ENCODE peak calls at places on chromosomes 6 and 20, in five cellular contexts. One of them, this sample, is unnamed.

GRCh38 chr6:130178692-130179091 is 44.1 kb downstream of the SAMD3 start:
- DNase-seq in adrenal gland: no peak
- DNase-seq in lower lobe of right lung: no peak
- DNase-seq in cardiac muscle cell: no peak
- DNase-seq in AG04450: peak
- DNase-seq in this sample: no peak

GRCh38 chr20:39123161-39123560 is 161.0 kb downstream of the DHX35 start:
- DNase-seq in cardiac muscle cell: no peak
- DNase-seq in AG04450: no peak
- DNase-seq in lower lobe of right lung: no peak
- DNase-seq in adrenal gland: no peak
- DNase-seq in this sample: no peak

GRCh38 chr20:6123650-6124014 is 802 bp upstream of the FERMT1 start:
- DNase-seq in adrenal gland: no peak
- DNase-seq in AG04450: no peak
- DNase-seq in cardiac muscle cell: no peak
- DNase-seq in lower lobe of right lung: no peak
- DNase-seq in this sample: no peak

GRCh38 chr20:12058201-12058600 is 140.5 kb downstream of the BTBD3 start:
- DNase-seq in AG04450: no peak
- DNase-seq in adrenal gland: no peak
- DNase-seq in lower lobe of right lung: no peak
- DNase-seq in cardiac muscle cell: no peak
- DNase-seq in this sample: no peak

GRCh38 chr6:35262596-35262995 is 3.1 kb downstream of the ZNF76 start:
- DNase-seq in adrenal gland: no peak
- DNase-seq in AG04450: no peak
- DNase-seq in lower lobe of right lung: no peak
- DNase-seq in cardiac muscle cell: no peak
- DNase-seq in this sample: no peak

GRCh38 chr20:13022401-13023170 is 13.8 kb downstream of the SPTLC3 start:
- DNase-seq in cardiac muscle cell: no peak
- DNase-seq in adrenal gland: no peak
- DNase-seq in lower lobe of right lung: no peak
- DNase-seq in AG04450: no peak
- DNase-seq in this sample: no peak

GRCh38 chr20:10708342-10709185 is 34.8 kb upstream of the JAG1 start:
- DNase-seq in cardiac muscle cell: no peak
- DNase-seq in AG04450: peak
- DNase-seq in adrenal gland: no peak
- DNase-seq in lower lobe of right lung: no peak
- DNase-seq in this sample: no peak

GRCh38 chr6:169454204-169454871 is 200.7 kb upstream of the THBS2 start:
- DNase-seq in cardiac muscle cell: no peak
- DNase-seq in lower lobe of right lung: no peak
- DNase-seq in AG04450: peak
- DNase-seq in adrenal gland: no peak
- DNase-seq in this sample: no peak

GRCh38 chr6:162258647-162259046 is 468.9 kb downstream of the PRKN start:
- DNase-seq in AG04450: no peak
- DNase-seq in adrenal gland: no peak
- DNase-seq in cardiac muscle cell: peak
- DNase-seq in lower lobe of right lung: no peak
- DNase-seq in this sample: no peak

GRCh38 chr6:151069641-151070040 is 170.1 kb upstream of the AKAP12 start:
- DNase-seq in AG04450: no peak
- DNase-seq in adrenal gland: peak
- DNase-seq in lower lobe of right lung: no peak
- DNase-seq in cardiac muscle cell: no peak
- DNase-seq in this sample: no peak

GRCh38 chr6:42104807-42105713 is 37.4 kb downstream of the C6orf132 start:
- DNase-seq in lower lobe of right lung: no peak
- DNase-seq in adrenal gland: no peak
- DNase-seq in cardiac muscle cell: no peak
- DNase-seq in AG04450: no peak
- DNase-seq in this sample: no peak

GRCh38 chr20:46357030-46357514 is 48.8 kb upstream of the CDH22 start:
- DNase-seq in lower lobe of right lung: no peak
- DNase-seq in adrenal gland: peak
- DNase-seq in cardiac muscle cell: no peak
- DNase-seq in AG04450: no peak
- DNase-seq in this sample: no peak

GRCh38 chr20:58340151-58340550 is 30.6 kb downstream of the RAB22A start:
- DNase-seq in AG04450: no peak
- DNase-seq in cardiac muscle cell: no peak
- DNase-seq in lower lobe of right lung: no peak
- DNase-seq in adrenal gland: no peak
- DNase-seq in this sample: no peak

GRCh38 chr6:142942805-142943227 is 2.2 kb downstream of the HIVEP2 start:
- DNase-seq in cardiac muscle cell: no peak
- DNase-seq in lower lobe of right lung: no peak
- DNase-seq in adrenal gland: no peak
- DNase-seq in AG04450: no peak
- DNase-seq in this sample: no peak

GRCh38 chr6:45378324-45378926 is 691 bp upstream of the SUPT3H start:
- DNase-seq in adrenal gland: no peak
- DNase-seq in lower lobe of right lung: peak
- DNase-seq in AG04450: peak
- DNase-seq in cardiac muscle cell: peak
- DNase-seq in this sample: no peak

GRCh38 chr6:10400330-10400729 is 14.5 kb downstream of the TFAP2A start:
- DNase-seq in lower lobe of right lung: no peak
- DNase-seq in cardiac muscle cell: no peak
- DNase-seq in adrenal gland: no peak
- DNase-seq in AG04450: no peak
- DNase-seq in this sample: no peak

GRCh38 chr20:36856691-36857635 is 19.0 kb upstream of the TLDC2 start:
- DNase-seq in cardiac muscle cell: no peak
- DNase-seq in lower lobe of right lung: peak
- DNase-seq in AG04450: no peak
- DNase-seq in adrenal gland: no peak
- DNase-seq in this sample: no peak

GRCh38 chr6:31836676-31837611 is 9.4 kb downstream of the HSPA1B start:
- DNase-seq in AG04450: no peak
- DNase-seq in lower lobe of right lung: no peak
- DNase-seq in adrenal gland: no peak
- DNase-seq in cardiac muscle cell: no peak
- DNase-seq in this sample: no peak

DNA sequence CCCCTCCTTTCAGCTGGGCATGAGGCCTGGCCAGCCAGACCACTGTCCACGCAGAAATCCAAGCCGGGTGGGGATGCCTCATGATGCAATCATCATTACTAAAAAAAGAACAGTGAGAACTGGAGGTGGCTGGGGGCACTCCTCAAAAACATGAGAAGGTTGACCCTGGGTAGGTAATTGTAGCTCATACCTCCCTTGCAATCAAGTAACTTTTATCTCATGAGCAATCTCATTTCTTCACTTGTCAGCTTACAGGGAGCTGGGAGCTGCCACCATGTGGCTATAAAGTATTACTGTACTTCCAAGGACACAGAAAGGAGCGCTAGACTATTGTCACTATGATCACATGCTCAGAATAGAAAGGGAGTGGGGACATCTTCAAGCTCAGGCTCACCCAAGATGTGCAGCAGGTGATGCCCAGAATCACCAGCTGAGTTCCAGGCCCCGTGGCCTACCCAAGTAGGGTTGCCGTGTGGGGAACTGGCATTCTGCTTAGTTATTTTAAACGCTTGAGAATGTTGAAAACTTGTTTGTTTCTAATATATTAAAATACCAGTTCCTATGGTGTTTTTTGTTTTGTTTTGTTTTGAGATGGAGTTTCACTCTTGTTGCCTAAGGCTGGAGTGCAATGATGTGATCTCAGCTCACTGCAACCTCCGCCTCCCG is 3.0 kb upstream of the CDH26 start:
- DNase-seq in adrenal gland: no peak
- DNase-seq in lower lobe of right lung: no peak
- DNase-seq in AG04450: no peak
- DNase-seq in cardiac muscle cell: no peak
- DNase-seq in this sample: no peak
- H3K27ac ChIP-seq in adrenal gland: no peak
- H3K27ac ChIP-seq in lower lobe of right lung: no peak
- H3K27ac ChIP-seq in AG04450: no peak
- H3K27ac ChIP-seq in cardiac muscle cell: no peak
- H3K27ac ChIP-seq in this sample: no peak

GRCh38 chr6:30520480-30520992 is 31.2 kb downstream of the HLA-E start:
- DNase-seq in AG04450: no peak
- DNase-seq in adrenal gland: no peak
- DNase-seq in cardiac muscle cell: no peak
- DNase-seq in lower lobe of right lung: no peak
- DNase-seq in this sample: no peak
- H3K27ac ChIP-seq in AG04450: peak
- H3K27ac ChIP-seq in adrenal gland: no peak
- H3K27ac ChIP-seq in cardiac muscle cell: no peak
- H3K27ac ChIP-seq in lower lobe of right lung: peak
- H3K27ac ChIP-seq in this sample: peak

DNA sequence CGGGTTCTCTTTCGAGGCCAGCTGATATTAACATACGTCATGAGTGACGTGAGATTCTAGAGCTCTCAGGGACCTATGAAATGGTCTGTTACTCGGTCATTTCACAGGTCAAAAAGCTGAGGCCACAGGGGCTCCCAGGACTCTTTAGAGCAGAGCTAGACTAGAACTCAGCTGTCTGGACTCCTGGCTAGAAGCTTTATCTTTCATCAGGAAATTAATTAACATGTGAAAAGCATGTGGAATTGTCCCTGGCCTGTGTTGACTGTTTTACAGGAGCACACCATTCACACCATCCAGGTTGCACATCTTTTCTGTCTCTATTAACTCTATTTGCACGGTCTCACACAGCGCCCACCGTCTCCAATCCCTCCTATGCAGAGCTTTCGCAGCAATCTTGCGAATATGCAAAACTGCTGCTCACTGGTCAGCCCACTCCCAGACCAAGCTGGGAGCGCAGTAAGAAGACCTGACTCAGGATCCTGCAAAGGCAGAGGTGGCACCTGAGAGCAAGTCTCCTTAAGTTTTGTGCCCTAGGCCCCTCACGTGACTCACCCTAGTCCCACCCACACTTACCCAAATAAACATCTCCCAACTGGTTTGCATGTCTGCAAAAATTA is 522.5 kb downstream of the CD83 start:
- DNase-seq in lower lobe of right lung: no peak
- DNase-seq in AG04450: no peak
- DNase-seq in adrenal gland: no peak
- DNase-seq in cardiac muscle cell: no peak
- DNase-seq in this sample: no peak
- H3K27ac ChIP-seq in lower lobe of right lung: no peak
- H3K27ac ChIP-seq in AG04450: no peak
- H3K27ac ChIP-seq in adrenal gland: no peak
- H3K27ac ChIP-seq in cardiac muscle cell: no peak
- H3K27ac ChIP-seq in this sample: no peak

GRCh38 chr6:7496266-7496875 is 45.1 kb upstream of the DSP start:
- DNase-seq in lower lobe of right lung: no peak
- DNase-seq in adrenal gland: no peak
- DNase-seq in AG04450: no peak
- DNase-seq in cardiac muscle cell: peak
- DNase-seq in this sample: no peak
- H3K27ac ChIP-seq in lower lobe of right lung: no peak
- H3K27ac ChIP-seq in adrenal gland: no peak
- H3K27ac ChIP-seq in AG04450: no peak
- H3K27ac ChIP-seq in cardiac muscle cell: peak
- H3K27ac ChIP-seq in this sample: no peak

GRCh38 chr6:27829453-27830211 is 82.6 kb downstream of the OR2B2 start:
- DNase-seq in adrenal gland: no peak
- DNase-seq in lower lobe of right lung: no peak
- DNase-seq in AG04450: no peak
- DNase-seq in cardiac muscle cell: no peak
- DNase-seq in this sample: no peak
- H3K27ac ChIP-seq in adrenal gland: no peak
- H3K27ac ChIP-seq in lower lobe of right lung: no peak
- H3K27ac ChIP-seq in AG04450: no peak
- H3K27ac ChIP-seq in cardiac muscle cell: peak
- H3K27ac ChIP-seq in this sample: no peak